ENCODE peak calls at places on chromosomes 7 and 10, in six cellular contexts. E is endothelial cell of umbilical vein, V is cardiac muscle cell, F is sigmoid colon, H is tibial nerve, R is IMR-90. S is an unnamed sample. For H3K36me3 and H3K27me3, the result is how much of the 10 kb centered on the place peaks cover.

GRCh38 chr7:130154501-130155317 is 50.5 kb downstream of the TMEM209 start:
- DNase-seq in V (no peak), H (no peak), F (no peak), E (no peak), R (no peak), S (no peak)

GRCh38 chr10:18635995-18636394 is 15.4 kb downstream of the NSUN6 start:
- DNase-seq in F (no peak), V (no peak), R (no peak), E (peak), H (no peak), S (no peak)

GRCh38 chr7:47893238-47893637 is 55.0 kb downstream of the PKD1L1 start:
- DNase-seq in E (no peak), H (no peak), R (no peak), V (no peak), F (no peak), S (no peak)

GRCh38 chr10:24873281-24873683 is 79.1 kb downstream of the PRTFDC1 start:
- DNase-seq in V (peak), R (peak), F (no peak), E (no peak), H (peak), S (no peak)

GRCh38 chr10:8163824-8164223 is 109.3 kb downstream of the GATA3 start:
- DNase-seq in H (no peak), F (no peak), E (no peak), R (no peak), V (no peak), S (no peak)

GRCh38 chr7:33885290-33886005 is 19.9 kb upstream of the BMPER start:
- DNase-seq in V (no peak), F (no peak), E (no peak), R (peak), H (no peak), S (no peak)

GRCh38 chr7:127040042-127040441 is 212.7 kb downstream of the GRM8 start:
- DNase-seq in E (no peak), F (no peak), V (no peak), R (no peak), H (no peak), S (no peak)

GRCh38 chr10:129678186-129678585 is 211.1 kb downstream of the MGMT start:
- DNase-seq in F (no peak), R (no peak), H (no peak), E (no peak), V (no peak), S (no peak)

GRCh38 chr7:55964802-55965470 is 551 bp downstream of the NIPSNAP2 start:
- DNase-seq in R (peak), V (peak), H (peak), F (peak), E (peak), S (peak)

GRCh38 chr10:119383174-119383856 is 159.2 kb downstream of the RGS10 start:
- DNase-seq in F (no peak), H (no peak), V (no peak), R (no peak), E (no peak), S (no peak)

GRCh38 chr7:74284781-74285259 is 4.4 kb upstream of the CLIP2 start:
- DNase-seq in H (no peak), E (no peak), V (no peak), R (no peak), F (no peak), S (no peak)

GRCh38 chr10:72793752-72794151 is 99.8 kb upstream of the OIT3 start:
- DNase-seq in V (no peak), E (no peak), H (no peak), R (no peak), F (no peak), S (no peak)

GRCh38 chr10:60728056-60728455 is 50.2 kb upstream of the CDK1 start:
- DNase-seq in F (no peak), V (no peak), R (no peak), H (no peak), E (no peak), S (no peak)

GRCh38 chr10:78520737-78521430 is 487.2 kb downstream of the RPS24 start:
- DNase-seq in H (no peak), F (no peak), V (peak), R (peak), E (peak), S (no peak)

GRCh38 chr10:127310932-127311331 is 114.5 kb upstream of the INSYN2A start:
- DNase-seq in V (no peak), F (no peak), E (no peak), R (no peak), H (no peak), S (no peak)

GRCh38 chr7:100099452-100099851 is 1.7 kb downstream of the MCM7 start:
- DNase-seq in V (no peak), H (no peak), E (peak), F (no peak), R (no peak), S (no peak)
- H3K36me3 ChIP-seq in V (under half), H (under half), E (under half), F (half or more), R (under half), S (half or more)

DNA sequence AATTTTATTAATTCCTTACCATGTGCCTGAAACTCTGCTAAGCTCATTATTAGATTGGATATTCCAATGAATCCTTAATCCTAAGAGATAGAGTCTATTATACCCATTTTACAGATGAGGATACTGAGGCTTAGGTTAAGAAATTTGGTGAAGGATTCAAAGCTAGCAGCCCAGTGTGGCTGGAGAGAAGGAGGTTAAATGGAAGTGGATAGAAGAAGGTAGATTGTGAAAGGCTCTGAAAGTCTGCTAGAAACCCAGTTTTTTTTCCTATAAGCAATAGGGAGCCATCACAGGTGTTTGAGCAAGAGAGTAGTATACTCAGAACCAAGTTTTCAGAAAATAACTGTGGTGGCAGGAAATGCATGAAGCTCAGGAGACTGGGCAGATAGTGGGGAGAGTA is 265.8 kb upstream of the NEBL start:
- DNase-seq in V (no peak), H (no peak), R (no peak), F (no peak), E (no peak), S (no peak)
- H3K27ac ChIP-seq in V (no peak), H (no peak), R (no peak), F (no peak), E (no peak), S (no peak)

GRCh38 chr7:20779041-20779440 is 7.6 kb downstream of the SP8 start:
- DNase-seq in E (no peak), F (no peak), V (no peak), R (no peak), H (no peak), S (no peak)
- H3K27me3 ChIP-seq in E (half or more), F (under half), V (half or more), R (half or more), H (half or more), S (half or more)

GRCh38 chr10:26520575-26520974 is 82.4 kb downstream of the APBB1IP start:
- DNase-seq in E (no peak), V (no peak), F (no peak), R (no peak), H (no peak), S (no peak)

GRCh38 chr10:26516540-26517101 is 78.5 kb downstream of the APBB1IP start:
- DNase-seq in H (no peak), E (no peak), V (peak), R (no peak), F (no peak), S (no peak)

GRCh38 chr10:26517141-26517890 is 79.2 kb downstream of the APBB1IP start:
- DNase-seq in H (no peak), R (peak), V (peak), F (no peak), E (no peak), S (no peak)

GRCh38 chr10:26524161-26524831 is 86.2 kb downstream of the APBB1IP start:
- DNase-seq in E (no peak), H (no peak), F (no peak), V (peak), R (no peak), S (no peak)

GRCh38 chr10:26519803-26520202 is 81.7 kb downstream of the APBB1IP start:
- DNase-seq in F (no peak), E (no peak), H (no peak), V (no peak), R (no peak), S (no peak)
- H3K36me3 ChIP-seq in F (under half), E (under half), H (under half), V (under half), R (under half), S (under half)

S was measured in upper lobe of right lung.